ENCODE peak calls at places on chromosome 3, in four cellular contexts. D is omental fat pad, P is H9, V is mammary epithelial cell. W is an unnamed sample.

GRCh38 chr3:140545197-140545596 is 132.7 kb upstream of the TRIM42 start:
- DNase-seq in P (no peak), V (no peak), D (no peak), W (no peak)

GRCh38 chr3:168096210-168096795 is 579 bp upstream of the GOLIM4 start:
- DNase-seq in P (peak; percentile 52), D (peak; percentile 32), V (peak; percentile 93), W (peak; percentile 78)

GRCh38 chr3:24363242-24363641 is 131.4 kb downstream of the THRB start:
- DNase-seq in P (no peak), D (no peak), V (no peak), W (no peak)

GRCh38 chr3:12508316-12508715 is 24.0 kb downstream of the TSEN2 start:
- DNase-seq in P (no peak), D (peak; percentile 30), V (peak; percentile 94), W (peak; percentile 79)

GRCh38 chr3:139619484-139619883 is 58.3 kb downstream of the NMNAT3 start:
- DNase-seq in P (no peak), D (no peak), V (no peak), W (no peak)

GRCh38 chr3:188284455-188285212 is 130.7 kb downstream of the LPP start:
- DNase-seq in V (peak; percentile 50), D (no peak), P (no peak), W (no peak)

GRCh38 chr3:165225604-165226003 is 29.4 kb upstream of the SLITRK3 start:
- DNase-seq in V (no peak), P (no peak), D (no peak), W (peak; percentile 1)

GRCh38 chr3:68931406-68932149 is 769 bp downstream of the TAFA4 start:
- DNase-seq in D (no peak), V (no peak), P (peak; percentile 40), W (no peak)

GRCh38 chr3:131329774-131330173 is 51.8 kb upstream of the NUDT16 start:
- DNase-seq in V (no peak), D (no peak), P (no peak), W (no peak)

GRCh38 chr3:159732172-159733111 is 256.2 kb upstream of the IL12A start:
- DNase-seq in P (peak; percentile 76), D (no peak), V (peak; percentile 82), W (peak; percentile 57)

GRCh38 chr3:38455639-38456430 is 2.1 kb downstream of the ACVR2B start:
- DNase-seq in D (no peak), P (no peak), V (no peak), W (no peak)

GRCh38 chr3:52827866-52828376 is 2.6 kb downstream of the ITIH4 start:
- DNase-seq in D (no peak), V (no peak), P (no peak), W (no peak)

GRCh38 chr3:134644731-134645514 is 5.9 kb downstream of the KY start:
- DNase-seq in V (no peak), P (peak; percentile 38), D (no peak), W (no peak)

GRCh38 chr3:15796771-15797599 is 794 bp downstream of the ANKRD28 start:
- DNase-seq in P (no peak), V (peak; percentile 75), D (no peak), W (peak; percentile 54)

GRCh38 chr3:150057227-150057626 is 86.5 kb upstream of the PFN2 start:
- DNase-seq in V (no peak), D (no peak), P (no peak), W (no peak)

DNA sequence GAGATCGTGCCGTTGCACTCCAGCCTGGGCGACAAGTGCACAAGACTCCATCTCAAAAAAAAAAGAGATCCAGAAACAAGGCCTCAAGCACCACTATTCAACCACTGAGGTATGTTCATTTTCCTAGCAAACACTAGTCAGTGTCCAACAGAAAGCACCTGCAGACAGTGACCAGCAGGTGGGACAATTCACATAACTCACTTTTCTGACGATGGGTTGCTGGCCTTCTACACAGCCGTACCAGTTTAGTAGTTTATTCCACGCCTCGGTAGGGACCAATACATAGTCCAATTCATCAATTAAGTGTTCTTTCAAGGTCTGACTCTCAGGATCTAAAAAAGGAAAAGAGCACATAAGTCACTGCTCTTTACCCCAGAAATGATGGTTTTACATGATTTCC is 12.4 kb downstream of the USP4 start:
- DNase-seq in V (no peak), P (no peak), D (no peak), W (no peak)
- TF ChIP-seq CTCF in V (peak; percentile 40), P (peak; percentile 46), D (no peak), W (no peak)

GRCh38 chr3:46935989-46936620 is 40.4 kb downstream of the CCDC12 start:
- DNase-seq in D (no peak), P (no peak), V (no peak), W (no peak)

GRCh38 chr3:46934508-46935167 is 41.9 kb downstream of the CCDC12 start:
- DNase-seq in D (no peak), V (peak; percentile 86), P (no peak), W (peak; percentile 68)

GRCh38 chr3:46934067-46934466 is 42.5 kb downstream of the CCDC12 start:
- DNase-seq in D (no peak), V (no peak), P (no peak), W (no peak)

GRCh38 chr3:46936733-46937250 is 39.8 kb downstream of the CCDC12 start:
- DNase-seq in D (no peak), V (no peak), P (no peak), W (no peak)

DNA sequence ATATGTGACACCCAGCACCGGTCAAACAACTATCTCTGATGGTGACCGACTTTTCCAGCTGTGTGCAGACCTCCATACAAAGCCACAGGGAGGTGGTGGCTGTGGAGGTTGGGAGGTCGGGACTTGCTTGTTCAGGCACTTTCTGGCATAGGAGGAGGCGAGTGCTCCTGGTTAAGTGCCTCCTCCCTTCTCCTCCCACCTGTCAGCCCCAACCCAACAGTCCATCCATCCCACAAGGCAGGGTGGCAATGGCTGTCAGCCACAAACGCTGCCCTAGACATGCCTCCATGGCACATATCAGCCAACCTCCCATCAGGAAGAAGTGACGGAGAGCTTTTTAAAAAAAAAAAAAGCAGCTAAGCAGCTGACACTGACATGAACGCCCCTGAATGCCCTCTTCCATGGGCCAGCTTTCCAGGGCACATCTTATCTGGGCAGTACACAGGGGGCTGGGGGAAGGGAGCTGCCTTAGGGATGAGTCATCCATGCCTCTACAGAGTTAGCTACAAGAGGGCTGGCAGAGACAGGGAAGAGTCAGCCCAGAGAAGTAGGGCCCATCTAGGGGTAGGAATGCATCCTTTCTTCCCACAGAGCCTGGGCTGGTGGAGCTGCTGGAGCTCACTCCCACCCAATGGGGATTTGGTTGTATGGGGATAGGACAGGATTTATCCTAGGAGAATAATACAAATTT is 41.2 kb downstream of the CCDC12 start:
- DNase-seq in D (no peak), V (peak; percentile 87), P (peak; percentile 91), W (peak; percentile 89)
- TF ChIP-seq CTCF in D (no peak), V (peak; percentile 88), P (peak; percentile 73), W (no peak)

DNA sequence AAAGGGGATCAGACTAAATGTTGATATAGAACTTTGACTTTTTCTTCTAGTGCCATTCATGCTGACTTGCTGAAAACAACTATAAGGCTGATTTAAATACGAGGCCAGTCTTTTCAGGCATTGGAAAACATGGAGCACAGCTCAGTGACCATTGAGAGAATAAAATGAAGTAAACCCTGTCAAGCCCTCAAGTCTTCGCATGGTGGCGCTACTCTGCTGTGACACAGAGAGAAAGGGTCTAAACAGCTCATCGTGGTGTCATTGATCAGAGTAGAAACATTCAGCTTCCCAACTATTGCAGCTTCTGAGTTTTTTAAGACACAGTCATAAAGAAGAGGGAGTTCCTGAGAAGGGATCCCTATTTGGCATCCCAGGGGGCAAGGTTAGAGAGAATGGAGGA is 716.2 kb downstream of the DIPK2A start:
- DNase-seq in D (no peak), V (peak; percentile 8), P (peak; percentile 42), W (no peak)
- TF ChIP-seq CTCF in D (no peak), V (peak; percentile 34), P (peak; percentile 69), W (no peak)

DNA sequence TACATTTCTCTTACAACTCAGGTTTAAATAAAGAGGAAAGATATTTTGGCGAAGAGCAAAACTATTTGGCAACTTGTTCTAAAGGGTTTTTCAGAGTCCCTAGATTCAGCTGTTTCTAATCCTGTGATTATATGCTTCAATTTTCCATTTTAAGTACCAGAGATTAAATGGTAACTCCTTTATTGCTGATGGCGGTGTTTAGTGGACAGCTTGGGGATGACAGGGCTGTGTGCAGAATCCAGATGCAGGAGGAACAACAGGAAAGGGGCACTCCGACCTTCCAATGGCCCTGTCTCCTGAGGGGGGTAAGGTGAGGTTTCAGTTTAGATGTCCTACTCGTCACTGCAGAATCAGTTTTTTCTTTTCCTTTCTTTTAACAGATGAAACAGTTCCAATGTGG is 405.0 kb downstream of the PDCD6IP start:
- DNase-seq in D (no peak), V (no peak), P (no peak), W (no peak)
- TF ChIP-seq CTCF in D (no peak), V (no peak), P (no peak), W (no peak)

DNA sequence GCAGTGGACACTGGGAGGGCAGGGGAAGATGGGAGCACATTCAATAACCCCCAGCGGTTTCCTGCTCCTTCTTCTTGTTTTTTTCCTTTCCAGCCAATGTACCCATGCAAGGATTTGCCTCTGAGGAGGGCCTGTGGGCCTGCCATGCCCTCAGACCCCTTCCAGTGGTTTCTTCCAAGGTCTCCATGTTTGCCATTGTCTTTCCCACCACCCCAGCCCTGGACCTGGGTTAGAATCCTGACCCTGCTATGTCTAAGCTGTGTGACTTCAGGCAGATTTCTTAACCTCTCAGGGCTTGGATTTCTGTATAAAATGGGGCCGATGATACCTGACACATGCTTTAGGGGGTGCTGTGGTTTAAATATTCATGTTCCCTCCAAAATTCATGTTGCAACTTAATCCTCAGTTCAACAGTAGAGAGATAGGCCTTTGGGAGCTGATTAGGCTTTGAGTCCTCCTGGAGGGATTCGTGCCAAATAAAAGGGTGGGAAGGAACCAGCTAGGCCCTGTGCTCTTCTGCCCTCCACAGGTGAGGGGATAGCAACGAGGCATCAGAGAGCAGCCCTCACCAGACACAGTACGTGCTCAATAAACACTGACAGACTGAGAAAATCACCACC is 46.3 kb upstream of the FLNB start:
- DNase-seq in D (no peak), P (no peak), V (peak; percentile 64), W (no peak)
- TF ChIP-seq CTCF in D (no peak), P (peak; percentile 55), V (peak; percentile 62), W (no peak)

GRCh38 chr3:1087066-1087555 is 5.7 kb upstream of the CNTN6 start:
- DNase-seq in D (no peak), V (peak; percentile 33), P (no peak), W (peak; percentile 0)
- TF ChIP-seq CTCF in D (no peak), V (peak; percentile 39), P (peak; percentile 44), W (no peak)

DNA sequence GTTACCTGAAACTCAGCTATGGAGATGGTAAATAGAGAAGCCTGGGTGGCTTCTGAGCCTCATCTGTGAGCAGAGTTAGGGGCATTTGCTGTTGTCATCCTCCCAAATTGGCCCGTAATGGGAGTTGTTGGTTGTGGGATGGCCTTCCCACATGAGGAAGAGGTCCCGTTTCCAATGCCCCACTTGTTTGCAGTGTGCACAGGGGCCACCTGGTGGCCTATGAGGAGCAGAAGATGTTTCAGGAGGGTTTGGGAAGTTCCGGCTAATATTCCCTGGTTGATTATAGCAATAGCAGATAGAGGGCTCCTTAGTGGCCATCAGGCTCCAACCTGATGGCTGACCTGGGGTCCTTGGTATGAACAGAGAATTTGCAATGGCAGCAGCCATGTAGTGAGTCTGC is 1546.5 kb downstream of the OTOL1 start:
- DNase-seq in V (no peak), D (no peak), P (no peak), W (no peak)
- TF ChIP-seq CTCF in V (peak; percentile 25), D (no peak), P (peak; percentile 56), W (no peak)

GRCh38 chr3:129723558-129724324 is 117.3 kb upstream of the PLXND1 start:
- DNase-seq in P (no peak), V (peak; percentile 89), D (no peak), W (peak; percentile 48)
- TF ChIP-seq CTCF in P (no peak), V (no peak), D (no peak), W (no peak)

GRCh38 chr3:64223809-64224570 is 1.3 kb downstream of the PRICKLE2 start:
- DNase-seq in D (no peak), V (no peak), P (no peak), W (no peak)
- TF ChIP-seq CTCF in D (no peak), V (peak; percentile 29), P (no peak), W (no peak)

W was measured in RWPE1.